ENCODE peak calls at places on chromosomes 2 and 18, in four cellular contexts. One of them, this sample, is unnamed.

GRCh38 chr2:179422037-179422643 is 157.5 kb upstream of the SESTD1 start:
- DNase-seq in HT1080: peak
- DNase-seq in NCI-H510A: peak
- DNase-seq in HTR-8/SVneo: peak
- DNase-seq in this sample: peak

GRCh38 chr2:239166201-239166834 is 234.5 kb downstream of the HDAC4 start:
- DNase-seq in NCI-H510A: no peak
- DNase-seq in HT1080: no peak
- DNase-seq in HTR-8/SVneo: no peak
- DNase-seq in this sample: no peak

GRCh38 chr2:166573393-166573792 is 79.3 kb upstream of the SCN7A start:
- DNase-seq in NCI-H510A: no peak
- DNase-seq in HT1080: peak
- DNase-seq in HTR-8/SVneo: no peak
- DNase-seq in this sample: no peak

GRCh38 chr2:214874694-214875093 is 65.2 kb upstream of the BARD1 start:
- DNase-seq in NCI-H510A: no peak
- DNase-seq in HT1080: no peak
- DNase-seq in HTR-8/SVneo: no peak
- DNase-seq in this sample: no peak

GRCh38 chr2:215830313-215830712 is 183.0 kb downstream of the MREG start:
- DNase-seq in NCI-H510A: no peak
- DNase-seq in HT1080: peak
- DNase-seq in HTR-8/SVneo: no peak
- DNase-seq in this sample: no peak

GRCh38 chr2:222052934-222053367 is 245.8 kb downstream of the PAX3 start:
- DNase-seq in HT1080: no peak
- DNase-seq in HTR-8/SVneo: no peak
- DNase-seq in NCI-H510A: no peak
- DNase-seq in this sample: peak

GRCh38 chr2:191696001-191696400 is 18.1 kb downstream of the NABP1 start:
- DNase-seq in HTR-8/SVneo: no peak
- DNase-seq in NCI-H510A: peak
- DNase-seq in HT1080: peak
- DNase-seq in this sample: no peak

GRCh38 chr18:4017479-4017878 is 437.6 kb downstream of the DLGAP1 start:
- DNase-seq in NCI-H510A: peak
- DNase-seq in HT1080: no peak
- DNase-seq in HTR-8/SVneo: peak
- DNase-seq in this sample: no peak

GRCh38 chr2:12331698-12332097 is 385.0 kb upstream of the TRIB2 start:
- DNase-seq in HT1080: no peak
- DNase-seq in NCI-H510A: no peak
- DNase-seq in HTR-8/SVneo: no peak
- DNase-seq in this sample: no peak

GRCh38 chr2:12059616-12060441 is 313.4 kb downstream of the LPIN1 start:
- DNase-seq in HTR-8/SVneo: peak
- DNase-seq in NCI-H510A: no peak
- DNase-seq in HT1080: peak
- DNase-seq in this sample: no peak

GRCh38 chr2:61157371-61158003 is 4.5 kb upstream of the C2orf74 start:
- DNase-seq in HT1080: no peak
- DNase-seq in NCI-H510A: no peak
- DNase-seq in HTR-8/SVneo: no peak
- DNase-seq in this sample: no peak

GRCh38 chr2:3726511-3726910 is 23.1 kb downstream of the DCDC2C start:
- DNase-seq in NCI-H510A: no peak
- DNase-seq in HT1080: no peak
- DNase-seq in HTR-8/SVneo: no peak
- DNase-seq in this sample: no peak

GRCh38 chr2:145016711-145017110 is 496.8 kb upstream of the ZEB2 start:
- DNase-seq in NCI-H510A: no peak
- DNase-seq in HT1080: no peak
- DNase-seq in HTR-8/SVneo: no peak
- DNase-seq in this sample: no peak

GRCh38 chr2:130334026-130334425 is 8.7 kb upstream of the IMP4 start:
- DNase-seq in HTR-8/SVneo: no peak
- DNase-seq in NCI-H510A: no peak
- DNase-seq in HT1080: no peak
- DNase-seq in this sample: no peak

GRCh38 chr18:75915941-75916640 is 488.6 kb upstream of the SMIM21 start:
- DNase-seq in HTR-8/SVneo: no peak
- DNase-seq in NCI-H510A: peak
- DNase-seq in HT1080: no peak
- DNase-seq in this sample: no peak

GRCh38 chr18:13610517-13610916 is 115.8 kb downstream of the FAM210A start:
- DNase-seq in NCI-H510A: no peak
- DNase-seq in HT1080: no peak
- DNase-seq in HTR-8/SVneo: no peak
- DNase-seq in this sample: no peak

GRCh38 chr2:62101886-62102285 is 94.0 kb upstream of the B3GNT2 start:
- DNase-seq in NCI-H510A: no peak
- DNase-seq in HTR-8/SVneo: no peak
- DNase-seq in HT1080: no peak
- DNase-seq in this sample: no peak

GRCh38 chr18:10950876-10951630 is 198.3 kb downstream of the PIEZO2 start:
- DNase-seq in HT1080: no peak
- DNase-seq in HTR-8/SVneo: no peak
- DNase-seq in NCI-H510A: no peak
- DNase-seq in this sample: no peak

GRCh38 chr2:219562049-219563020 is 9.0 kb downstream of the OBSL1 start:
- DNase-seq in HT1080: no peak
- DNase-seq in NCI-H510A: no peak
- DNase-seq in HTR-8/SVneo: no peak
- DNase-seq in this sample: no peak

GRCh38 chr2:42314892-42315468 is 46.0 kb downstream of the COX7A2L start:
- DNase-seq in HT1080: peak
- DNase-seq in NCI-H510A: no peak
- DNase-seq in HTR-8/SVneo: peak
- DNase-seq in this sample: no peak

GRCh38 chr2:134919360-134920210 is 963 bp downstream of the CCNT2 start:
- DNase-seq in HTR-8/SVneo: no peak
- DNase-seq in NCI-H510A: peak
- DNase-seq in HT1080: peak
- DNase-seq in this sample: peak

GRCh38 chr2:160308476-160308875 is 108.4 kb upstream of the ITGB6 start:
- DNase-seq in HTR-8/SVneo: no peak
- DNase-seq in NCI-H510A: no peak
- DNase-seq in HT1080: no peak
- DNase-seq in this sample: no peak

GRCh38 chr2:74573747-74574562 is 19.4 kb downstream of the DOK1 start:
- DNase-seq in HTR-8/SVneo: peak
- DNase-seq in HT1080: peak
- DNase-seq in NCI-H510A: no peak
- DNase-seq in this sample: no peak

GRCh38 chr2:37168217-37168981 is 11.6 kb upstream of the EIF2AK2 start:
- DNase-seq in HTR-8/SVneo: peak
- DNase-seq in HT1080: peak
- DNase-seq in NCI-H510A: no peak
- DNase-seq in this sample: peak

GRCh38 chr2:69509011-69509749 is 71.9 kb upstream of the NFU1 start:
- DNase-seq in NCI-H510A: no peak
- DNase-seq in HT1080: no peak
- DNase-seq in HTR-8/SVneo: no peak
- DNase-seq in this sample: no peak

GRCh38 chr2:226489765-226490164 is 309.9 kb downstream of the IRS1 start:
- DNase-seq in NCI-H510A: no peak
- DNase-seq in HT1080: peak
- DNase-seq in HTR-8/SVneo: peak
- DNase-seq in this sample: no peak

GRCh38 chr18:59301974-59302373 is 16.5 kb downstream of the CPLX4 start:
- DNase-seq in HT1080: no peak
- DNase-seq in NCI-H510A: no peak
- DNase-seq in HTR-8/SVneo: no peak
- DNase-seq in this sample: no peak

GRCh38 chr2:185147361-185147760 is 549.0 kb downstream of the ZNF804A start:
- DNase-seq in HTR-8/SVneo: no peak
- DNase-seq in NCI-H510A: no peak
- DNase-seq in HT1080: no peak
- DNase-seq in this sample: no peak

GRCh38 chr2:110120171-110121051 is 4.8 kb upstream of the MALL start:
- DNase-seq in HTR-8/SVneo: no peak
- DNase-seq in NCI-H510A: no peak
- DNase-seq in HT1080: peak
- DNase-seq in this sample: no peak

GRCh38 chr2:58508021-58508420 is 266.9 kb upstream of the FANCL start:
- DNase-seq in HT1080: no peak
- DNase-seq in HTR-8/SVneo: no peak
- DNase-seq in NCI-H510A: no peak
- DNase-seq in this sample: no peak

GRCh38 chr2:237532225-237532624 is 34.1 kb upstream of the PRLH start:
- DNase-seq in NCI-H510A: no peak
- DNase-seq in HTR-8/SVneo: peak
- DNase-seq in HT1080: no peak
- DNase-seq in this sample: no peak

GRCh38 chr2:155404433-155405002 is 706.0 kb downstream of the KCNJ3 start:
- DNase-seq in HT1080: peak
- DNase-seq in HTR-8/SVneo: no peak
- DNase-seq in NCI-H510A: no peak
- DNase-seq in this sample: no peak